ENCODE peak calls at places on chromosome 13, in six cellular contexts. S is MM.1S, O is keratinocyte, A is neural progenitor cell, X is GM23338, L is PC-3. N is an unnamed sample.

GRCh38 chr13:94480672-94481145 is 1.2 kb upstream of the DCT start:
- DNase-seq in O (no peak), X (no peak), L (no peak), S (no peak), A (no peak), N (peak)

GRCh38 chr13:27979001-27979643 is 9.4 kb downstream of the URAD start:
- DNase-seq in L (no peak), O (no peak), A (peak), X (peak), S (no peak), N (no peak)

GRCh38 chr13:41791056-41791455 is 169.9 kb downstream of the VWA8 start:
- DNase-seq in A (no peak), O (no peak), X (no peak), L (no peak), S (no peak), N (peak)

GRCh38 chr13:19663416-19663979 is 30.0 kb downstream of the MPHOSPH8 start:
- DNase-seq in L (no peak), A (no peak), X (no peak), S (no peak), O (no peak), N (no peak)

GRCh38 chr13:93786846-93787245 is 560.2 kb downstream of the GPC6 start:
- DNase-seq in A (no peak), S (no peak), X (no peak), L (no peak), O (no peak), N (no peak)

GRCh38 chr13:55440465-55441085 is 1700.1 kb upstream of the PRR20A start:
- DNase-seq in X (peak), O (no peak), S (no peak), A (no peak), L (no peak), N (no peak)

GRCh38 chr13:114112231-114112825 is 20.1 kb downstream of the RASA3 start:
- DNase-seq in A (peak), O (no peak), L (no peak), S (no peak), X (no peak), N (no peak)

GRCh38 chr13:98535501-98536357 is 41.2 kb downstream of the STK24 start:
- DNase-seq in X (no peak), L (peak), O (peak), A (no peak), S (no peak), N (peak)

GRCh38 chr13:98508280-98509074 is 68.4 kb downstream of the STK24 start:
- DNase-seq in A (no peak), S (no peak), L (no peak), X (no peak), O (no peak), N (peak)

GRCh38 chr13:62209539-62209938 is 793.9 kb upstream of the PCDH20 start:
- DNase-seq in X (no peak), O (no peak), S (peak), L (no peak), A (no peak), N (no peak)

GRCh38 chr13:112603641-112604220 is 15.8 kb upstream of the TUBGCP3 start:
- DNase-seq in L (peak), S (no peak), O (no peak), A (no peak), X (no peak), N (no peak)

GRCh38 chr13:33284016-33284415 is 1.5 kb downstream of the STARD13 start:
- DNase-seq in X (no peak), L (no peak), S (no peak), O (no peak), A (no peak), N (peak)

GRCh38 chr13:33284916-33285315 is 639 bp downstream of the STARD13 start:
- DNase-seq in O (no peak), L (peak), X (no peak), S (no peak), A (no peak), N (peak)

GRCh38 chr13:33287142-33287882 is 1.8 kb upstream of the STARD13 start:
- DNase-seq in A (no peak), X (no peak), S (no peak), O (no peak), L (no peak), N (no peak)

GRCh38 chr13:33285420-33286124 is at the start of gene STARD13:
- DNase-seq in O (peak), A (peak), L (peak), X (peak), S (peak), N (peak)

DNA sequence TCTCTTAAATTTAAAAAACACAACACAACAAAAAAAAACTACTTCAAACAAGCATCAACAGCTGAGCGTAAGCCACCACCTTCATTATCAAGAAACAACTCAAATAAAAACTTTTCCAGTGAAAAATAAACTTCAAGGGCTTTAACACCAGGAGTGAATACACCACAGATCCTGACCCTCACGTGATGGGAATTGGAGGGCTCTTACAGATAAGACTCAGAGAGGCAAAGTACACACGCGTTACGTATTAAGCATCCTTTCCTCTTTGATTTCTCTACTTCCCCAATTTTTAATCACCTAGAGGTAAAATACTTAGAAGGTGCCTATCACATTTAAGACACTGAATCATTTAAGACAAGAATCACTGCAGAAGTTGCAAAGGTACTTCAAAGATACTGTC is 588 bp upstream of the STARD13 start:
- DNase-seq in A (no peak), L (no peak), X (peak), S (peak), O (no peak), N (no peak)
- H2AFZ ChIP-seq in A (peak), L (peak), X (peak), S (peak), O (peak), N (peak)

GRCh38 chr13:105611424-105611823 is 924.0 kb downstream of the EFNB2 start:
- DNase-seq in L (no peak), O (peak), A (no peak), X (peak), S (no peak), N (no peak)
- H3K4me2 ChIP-seq in L (no peak), O (peak), A (no peak), X (no peak), S (no peak), N (no peak)

DNA sequence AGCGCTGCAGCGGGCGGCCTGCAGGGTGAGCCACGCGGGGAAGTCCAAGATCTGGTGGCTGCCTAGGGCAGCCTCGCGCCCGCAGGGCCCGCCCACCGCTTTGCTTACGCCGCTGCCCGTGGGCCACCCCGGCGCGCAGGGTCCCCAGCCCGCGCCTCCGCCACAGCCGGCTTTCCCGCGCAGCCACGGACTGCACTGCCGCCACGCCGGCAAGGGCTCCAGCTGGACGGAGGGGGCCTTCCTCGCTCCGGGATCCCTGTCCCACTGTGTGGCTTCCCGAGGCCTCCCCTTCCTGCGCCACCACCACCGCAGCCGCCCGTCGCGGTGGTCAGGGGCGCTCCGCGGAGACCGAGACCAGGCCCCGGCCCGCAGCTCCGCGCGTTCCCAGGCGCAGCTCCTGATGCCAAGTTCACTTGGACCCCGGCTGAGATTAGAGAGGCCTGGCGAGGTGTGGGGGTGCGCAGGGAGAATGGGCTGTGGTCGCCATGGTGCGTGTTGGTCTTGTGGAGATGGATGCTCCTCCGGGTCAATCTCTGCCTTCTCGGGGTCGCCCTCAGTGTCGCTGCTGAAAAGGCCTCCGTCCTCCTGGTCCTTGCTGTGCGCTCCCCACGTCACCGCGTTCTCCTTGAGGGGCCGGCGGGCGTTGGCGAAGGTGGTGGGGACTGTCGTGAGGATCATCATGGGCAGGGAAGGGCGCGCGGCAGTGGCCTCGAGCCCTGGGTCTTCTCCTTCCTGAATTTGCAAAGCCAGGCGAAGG is 17.9 kb upstream of the RNF17 start:
- DNase-seq in L (no peak), S (no peak), A (peak), X (peak), O (no peak), N (peak)
- TF ChIP-seq EZH2 in L (no peak), S (no peak), A (peak), X (no peak), O (no peak), N (peak)

DNA sequence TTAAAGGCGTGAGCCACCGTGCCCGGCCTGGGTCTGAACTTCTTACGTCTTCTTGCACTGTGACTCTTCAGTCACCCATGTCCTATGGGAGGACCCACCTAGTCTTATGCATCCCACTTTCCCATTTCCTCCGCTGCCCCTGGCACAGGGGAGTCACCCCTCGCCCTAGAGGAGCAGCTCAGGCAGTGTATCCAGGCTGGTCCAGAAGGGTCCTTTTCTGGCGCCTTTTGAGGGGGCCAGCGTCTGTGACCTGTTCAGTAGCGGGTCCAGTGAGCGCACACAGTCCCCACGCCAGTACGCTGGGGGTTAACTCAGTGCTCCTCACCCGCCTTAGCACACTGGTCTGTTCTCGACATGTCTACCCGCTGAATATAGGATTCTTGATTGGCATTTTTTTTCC is 107.1 kb downstream of the TM9SF2 start:
- DNase-seq in L (no peak), A (no peak), X (no peak), S (no peak), O (no peak), N (no peak)
- H2AFZ ChIP-seq in L (no peak), A (no peak), X (no peak), S (no peak), O (no peak), N (no peak)

GRCh38 chr13:59587971-59588716 is 575.6 kb downstream of the DIAPH3 start:
- DNase-seq in A (peak), S (no peak), L (no peak), X (peak), O (no peak), N (no peak)
- H3K4me2 ChIP-seq in A (peak), S (no peak), L (no peak), X (peak), O (no peak), N (no peak)